ENCODE peak calls at places on chromosomes 2 and 18, in five cellular contexts. One of them, this sample, is unnamed.

GRCh38 chr18:63444567-63444966 is 22.3 kb upstream of the VPS4B start:
- DNase-seq in HepG2: no peak
- DNase-seq in ovary: no peak
- DNase-seq in GM12878: no peak
- DNase-seq in A549: no peak
- DNase-seq in this sample: no peak

GRCh38 chr2:10194021-10194820 is 71.7 kb downstream of the RRM2 start:
- DNase-seq in ovary: no peak
- DNase-seq in GM12878: no peak
- DNase-seq in A549: no peak
- DNase-seq in HepG2: no peak
- DNase-seq in this sample: no peak

GRCh38 chr18:61093967-61094366 is 239.3 kb upstream of the CDH20 start:
- DNase-seq in ovary: no peak
- DNase-seq in A549: no peak
- DNase-seq in GM12878: no peak
- DNase-seq in HepG2: no peak
- DNase-seq in this sample: no peak

GRCh38 chr18:22503803-22504202 is 86.1 kb upstream of the CTAGE1 start:
- DNase-seq in ovary: peak; percentile 74
- DNase-seq in A549: no peak
- DNase-seq in HepG2: no peak
- DNase-seq in GM12878: no peak
- DNase-seq in this sample: no peak

GRCh38 chr2:48695991-48696390 is 59.5 kb downstream of the LHCGR start:
- DNase-seq in HepG2: no peak
- DNase-seq in A549: no peak
- DNase-seq in ovary: no peak
- DNase-seq in GM12878: no peak
- DNase-seq in this sample: no peak

GRCh38 chr2:75055820-75056675 is 97.6 kb downstream of the POLE4 start:
- DNase-seq in HepG2: no peak
- DNase-seq in GM12878: peak; percentile 94
- DNase-seq in A549: no peak
- DNase-seq in ovary: no peak
- DNase-seq in this sample: no peak

GRCh38 chr2:22273853-22274252 is 1111.1 kb upstream of the KLHL29 start:
- DNase-seq in GM12878: no peak
- DNase-seq in HepG2: no peak
- DNase-seq in A549: no peak
- DNase-seq in ovary: no peak
- DNase-seq in this sample: no peak

GRCh38 chr2:23381084-23381483 is 3.9 kb upstream of the KLHL29 start:
- DNase-seq in HepG2: peak; percentile 18
- DNase-seq in ovary: no peak
- DNase-seq in GM12878: peak; percentile 44
- DNase-seq in A549: peak; percentile 49
- DNase-seq in this sample: no peak

GRCh38 chr18:2164644-2165287 is 406.5 kb downstream of the METTL4 start:
- DNase-seq in GM12878: no peak
- DNase-seq in ovary: no peak
- DNase-seq in HepG2: no peak
- DNase-seq in A549: no peak
- DNase-seq in this sample: no peak

GRCh38 chr2:66170681-66171234 is 264.2 kb upstream of the MEIS1 start:
- DNase-seq in GM12878: no peak
- DNase-seq in A549: no peak
- DNase-seq in ovary: no peak
- DNase-seq in HepG2: no peak
- DNase-seq in this sample: no peak

GRCh38 chr18:49725809-49726514 is 87.4 kb downstream of the ACAA2 start:
- DNase-seq in ovary: peak; percentile 59
- DNase-seq in GM12878: no peak
- DNase-seq in A549: peak; percentile 18
- DNase-seq in HepG2: peak; percentile 13
- DNase-seq in this sample: peak; percentile 55

GRCh38 chr2:126915903-126916302 is 17.2 kb downstream of the TEX51 start:
- DNase-seq in GM12878: no peak
- DNase-seq in HepG2: no peak
- DNase-seq in A549: no peak
- DNase-seq in ovary: no peak
- DNase-seq in this sample: no peak

GRCh38 chr18:26549103-26549485 is 741 bp upstream of the KCTD1 start:
- DNase-seq in ovary: no peak
- DNase-seq in A549: no peak
- DNase-seq in HepG2: no peak
- DNase-seq in GM12878: no peak
- DNase-seq in this sample: peak; percentile 20

GRCh38 chr2:229489016-229489415 is 217.9 kb upstream of the PID1 start:
- DNase-seq in GM12878: no peak
- DNase-seq in HepG2: no peak
- DNase-seq in A549: no peak
- DNase-seq in ovary: no peak
- DNase-seq in this sample: no peak

GRCh38 chr2:101307503-101307902 is 998 bp downstream of the RNF149 start:
- DNase-seq in ovary: peak; percentile 24
- DNase-seq in A549: no peak
- DNase-seq in HepG2: no peak
- DNase-seq in GM12878: no peak
- DNase-seq in this sample: no peak

GRCh38 chr2:206127656-206128055 is 31.6 kb downstream of the NDUFS1 start:
- DNase-seq in ovary: no peak
- DNase-seq in HepG2: peak; percentile 39
- DNase-seq in A549: no peak
- DNase-seq in GM12878: no peak
- DNase-seq in this sample: no peak

GRCh38 chr2:44934521-44934961 is 7.0 kb upstream of the SIX3 start:
- DNase-seq in GM12878: no peak
- DNase-seq in A549: no peak
- DNase-seq in ovary: no peak
- DNase-seq in HepG2: no peak
- DNase-seq in this sample: no peak

GRCh38 chr2:108451976-108452375 is 3.0 kb downstream of the GCC2 start:
- DNase-seq in HepG2: no peak
- DNase-seq in A549: no peak
- DNase-seq in GM12878: no peak
- DNase-seq in ovary: no peak
- DNase-seq in this sample: no peak

GRCh38 chr2:237581751-237582746 is 8.5 kb downstream of the RAB17 start:
- DNase-seq in HepG2: peak; percentile 82
- DNase-seq in A549: no peak
- DNase-seq in ovary: peak; percentile 81
- DNase-seq in GM12878: peak; percentile 35
- DNase-seq in this sample: peak; percentile 70

GRCh38 chr2:200399636-200400035 is 93.1 kb downstream of the SPATS2L start:
- DNase-seq in GM12878: no peak
- DNase-seq in HepG2: no peak
- DNase-seq in A549: no peak
- DNase-seq in ovary: no peak
- DNase-seq in this sample: no peak

GRCh38 chr2:53767405-53768232 is at the start of gene CHAC2:
- DNase-seq in GM12878: peak; percentile 66
- DNase-seq in ovary: peak; percentile 75
- DNase-seq in A549: peak; percentile 83
- DNase-seq in HepG2: peak; percentile 81
- DNase-seq in this sample: peak; percentile 66

GRCh38 chr2:44651974-44652373 is 289.5 kb upstream of the SIX3 start:
- DNase-seq in HepG2: no peak
- DNase-seq in GM12878: no peak
- DNase-seq in ovary: no peak
- DNase-seq in A549: no peak
- DNase-seq in this sample: no peak

GRCh38 chr18:58541137-58541788 is 87.6 kb downstream of the ALPK2 start:
- DNase-seq in A549: no peak
- DNase-seq in ovary: no peak
- DNase-seq in HepG2: no peak
- DNase-seq in GM12878: no peak
- DNase-seq in this sample: no peak

GRCh38 chr18:57143265-57143664 is 3.6 kb upstream of the BOD1L2 start:
- DNase-seq in A549: no peak
- DNase-seq in HepG2: no peak
- DNase-seq in GM12878: no peak
- DNase-seq in ovary: no peak
- DNase-seq in this sample: no peak

DNA sequence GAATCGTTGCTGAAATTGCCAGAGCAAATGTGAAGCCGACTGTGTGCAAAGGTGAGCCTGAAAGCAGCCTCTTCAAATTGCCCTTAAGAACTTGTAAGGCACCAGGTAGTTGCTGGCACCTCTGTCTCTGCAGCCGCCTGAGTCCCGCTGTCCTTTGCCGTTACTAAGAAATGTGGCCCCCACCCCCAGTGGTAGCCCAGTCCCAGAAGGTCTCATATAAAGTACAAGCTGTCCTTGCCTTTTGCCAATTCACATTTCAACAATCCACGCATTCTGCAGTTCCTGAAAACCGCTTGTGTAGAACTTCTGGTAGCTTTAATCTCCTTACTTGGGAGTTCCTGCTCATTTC is 148.8 kb downstream of the CTIF start:
- DNase-seq in A549: no peak
- DNase-seq in ovary: no peak
- DNase-seq in GM12878: no peak
- DNase-seq in HepG2: no peak
- DNase-seq in this sample: no peak
- TF ChIP-seq EP300 in A549: no peak
- TF ChIP-seq EP300 in ovary: no peak
- TF ChIP-seq EP300 in GM12878: no peak
- TF ChIP-seq EP300 in HepG2: no peak
- TF ChIP-seq EP300 in this sample: no peak

DNA sequence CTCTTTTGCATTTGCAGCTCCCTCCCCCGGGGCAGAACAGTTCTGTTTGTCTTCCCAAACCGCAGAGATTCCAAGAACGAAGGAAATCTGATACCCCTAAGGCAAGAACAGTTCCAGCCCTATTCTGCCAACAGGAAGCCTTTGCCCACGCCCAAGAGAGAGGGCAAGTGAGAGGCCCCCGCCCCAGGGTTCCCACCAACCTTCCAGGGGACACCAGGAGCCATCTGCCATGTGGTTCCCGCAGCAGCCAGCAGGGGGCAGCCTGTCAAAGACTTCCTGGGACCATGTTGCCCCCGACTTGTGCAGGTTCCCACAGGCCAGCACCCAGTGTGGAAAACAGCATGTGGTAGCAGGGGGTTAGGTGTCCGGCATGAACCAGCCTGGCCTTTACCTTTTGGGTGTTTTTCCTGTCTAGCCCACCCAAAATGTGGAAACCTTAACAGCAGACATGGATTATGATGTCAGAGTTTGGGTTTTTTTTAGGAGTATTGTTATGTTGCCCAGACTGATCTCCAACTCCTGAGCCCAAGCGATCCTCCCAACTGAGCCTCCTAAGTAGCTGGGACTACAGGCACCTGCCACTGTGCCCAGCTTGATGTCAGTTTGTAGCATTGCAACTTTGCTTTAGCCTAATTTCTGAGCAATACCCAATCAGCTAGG is 21.7 kb upstream of the EFHD1 start:
- DNase-seq in ovary: peak; percentile 71
- DNase-seq in HepG2: peak; percentile 61
- DNase-seq in GM12878: no peak
- DNase-seq in A549: peak; percentile 52
- DNase-seq in this sample: peak; percentile 69
- TF ChIP-seq EP300 in ovary: no peak
- TF ChIP-seq EP300 in HepG2: no peak
- TF ChIP-seq EP300 in GM12878: no peak
- TF ChIP-seq EP300 in A549: no peak
- TF ChIP-seq EP300 in this sample: no peak

DNA sequence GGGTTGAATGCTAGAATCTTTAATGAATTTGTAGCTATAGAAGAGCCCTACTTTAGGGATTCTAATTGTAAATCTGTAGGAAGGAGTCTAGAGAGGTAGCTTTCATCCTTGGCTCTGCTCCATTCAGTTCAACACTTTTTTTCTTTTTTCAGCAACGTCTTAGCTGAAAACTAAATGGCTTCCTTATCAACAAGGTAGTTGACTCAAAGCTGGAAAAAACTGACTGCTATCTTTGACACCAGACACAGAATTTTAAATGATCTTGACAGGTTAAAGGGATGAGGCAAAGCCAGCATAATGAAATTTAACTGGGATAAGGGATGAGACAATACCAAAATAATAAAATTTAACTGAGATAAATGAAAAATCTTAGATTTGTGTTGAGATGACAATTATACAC is 54.9 kb downstream of the TMEFF2 start:
- DNase-seq in HepG2: no peak
- DNase-seq in ovary: no peak
- DNase-seq in A549: no peak
- DNase-seq in GM12878: no peak
- DNase-seq in this sample: no peak
- TF ChIP-seq EP300 in HepG2: no peak
- TF ChIP-seq EP300 in ovary: no peak
- TF ChIP-seq EP300 in A549: no peak
- TF ChIP-seq EP300 in GM12878: no peak
- TF ChIP-seq EP300 in this sample: no peak

GRCh38 chr18:74281639-74282358 is 10.0 kb downstream of the CYB5A start:
- DNase-seq in HepG2: peak; percentile 81
- DNase-seq in A549: no peak
- DNase-seq in ovary: no peak
- DNase-seq in GM12878: no peak
- DNase-seq in this sample: no peak

GRCh38 chr18:74283646-74284045 is 8.1 kb downstream of the CYB5A start:
- DNase-seq in GM12878: no peak
- DNase-seq in A549: no peak
- DNase-seq in ovary: no peak
- DNase-seq in HepG2: no peak
- DNase-seq in this sample: no peak

GRCh38 chr18:74283255-74283554 is 8.6 kb downstream of the CYB5A start:
- DNase-seq in GM12878: no peak
- DNase-seq in A549: no peak
- DNase-seq in HepG2: no peak
- DNase-seq in ovary: no peak
- DNase-seq in this sample: no peak

GRCh38 chr18:74281011-74281638 is 10.6 kb downstream of the CYB5A start:
- DNase-seq in GM12878: no peak
- DNase-seq in HepG2: no peak
- DNase-seq in ovary: no peak
- DNase-seq in A549: no peak
- DNase-seq in this sample: no peak

DNA sequence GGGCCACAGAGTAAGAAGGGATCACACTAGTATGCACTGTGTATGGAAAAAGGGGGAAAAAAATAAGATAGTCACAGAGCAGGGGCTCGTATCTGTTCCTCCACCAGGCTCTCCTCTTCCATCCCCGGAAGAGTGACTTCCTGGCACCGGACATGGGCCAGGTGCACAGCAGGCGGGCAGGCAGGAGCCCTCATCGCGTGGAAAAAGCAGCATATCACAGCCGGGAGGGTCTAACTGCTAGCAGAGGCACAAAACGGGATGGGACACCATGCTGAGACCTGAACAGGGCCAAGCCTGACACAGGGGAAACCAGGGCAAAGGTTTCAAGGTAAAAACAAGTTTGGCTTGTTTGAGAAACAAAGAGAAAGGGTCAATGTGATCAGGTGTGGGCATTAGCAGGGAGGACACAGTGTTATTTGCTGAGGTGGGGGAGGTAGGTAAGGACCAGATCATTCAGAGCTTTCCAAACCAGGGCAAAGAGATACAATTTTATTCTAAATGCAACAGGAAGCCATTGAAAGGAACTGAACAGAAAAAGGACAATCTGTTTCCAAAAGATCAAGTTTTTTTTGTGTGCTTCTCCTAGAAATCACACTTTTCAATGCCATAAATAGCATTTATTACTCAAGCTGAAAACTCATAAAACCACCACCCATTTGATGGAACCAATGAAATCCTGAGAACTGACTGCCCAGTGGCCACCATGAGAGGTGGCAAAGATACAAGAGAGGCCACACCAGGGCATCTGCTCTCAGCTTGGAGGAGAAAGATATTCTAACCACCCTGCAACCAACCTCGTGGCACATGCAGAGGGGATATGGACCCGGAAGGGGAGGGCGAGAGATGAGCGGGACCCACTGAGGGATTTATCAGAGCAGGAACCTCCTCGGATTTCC is 9.2 kb downstream of the CYB5A start:
- DNase-seq in A549: no peak
- DNase-seq in HepG2: peak; percentile 44
- DNase-seq in GM12878: no peak
- DNase-seq in ovary: no peak
- DNase-seq in this sample: no peak
- TF ChIP-seq EP300 in A549: no peak
- TF ChIP-seq EP300 in HepG2: no peak
- TF ChIP-seq EP300 in GM12878: no peak
- TF ChIP-seq EP300 in ovary: no peak
- TF ChIP-seq EP300 in this sample: no peak